ENCODE peak calls at places on chromosome 1, in six cellular contexts. P is heart right ventricle, J is colonic mucosa, U is cardiac fibroblast, Z is A549, I is lower lobe of right lung. A is an unnamed sample.

GRCh38 chr1:2865000-2865399 is 63.5 kb upstream of the TTC34 start:
- DNase-seq in P (no peak), J (no peak), U (no peak), Z (no peak), I (no peak), A (no peak)

GRCh38 chr1:25927541-25928265 is 21.5 kb upstream of the STMN1 start:
- DNase-seq in P (peak), J (no peak), U (no peak), Z (no peak), I (no peak), A (no peak)

GRCh38 chr1:87392241-87393192 is 63.8 kb downstream of the LMO4 start:
- DNase-seq in P (no peak), J (peak), U (peak), Z (peak), I (no peak), A (no peak)

GRCh38 chr1:35222322-35223108 is 29.6 kb upstream of the SFPQ start:
- DNase-seq in P (no peak), J (no peak), U (peak), Z (no peak), I (no peak), A (no peak)

GRCh38 chr1:160981584-160982411 is 27.2 kb upstream of the ITLN2 start:
- DNase-seq in P (no peak), J (no peak), U (no peak), Z (no peak), I (peak), A (no peak)

GRCh38 chr1:38029081-38029681 is 16.6 kb downstream of the UTP11 start:
- DNase-seq in P (peak), J (no peak), U (peak), Z (no peak), I (no peak), A (no peak)

GRCh38 chr1:176996455-176997090 is 167.9 kb downstream of the ASTN1 start:
- DNase-seq in P (no peak), J (no peak), U (no peak), Z (no peak), I (no peak), A (peak)

GRCh38 chr1:205324781-205325180 is 3.2 kb upstream of the NUAK2 start:
- DNase-seq in P (no peak), J (no peak), U (peak), Z (peak), I (no peak), A (no peak)

GRCh38 chr1:13479171-13479856 is 34.5 kb downstream of the LRRC38 start:
- DNase-seq in P (no peak), J (no peak), U (no peak), Z (no peak), I (no peak), A (peak)

GRCh38 chr1:2856076-2856390 is 54.5 kb upstream of the TTC34 start:
- DNase-seq in P (no peak), J (no peak), U (no peak), Z (no peak), I (peak), A (no peak)

GRCh38 chr1:160169553-160170399 is 18.4 kb downstream of the ATP1A4 start:
- DNase-seq in P (no peak), J (no peak), U (no peak), Z (no peak), I (no peak), A (no peak)

GRCh38 chr1:147636314-147636713 is 34.0 kb downstream of the ACP6 start:
- DNase-seq in P (no peak), J (no peak), U (no peak), Z (no peak), I (no peak), A (no peak)

DNA sequence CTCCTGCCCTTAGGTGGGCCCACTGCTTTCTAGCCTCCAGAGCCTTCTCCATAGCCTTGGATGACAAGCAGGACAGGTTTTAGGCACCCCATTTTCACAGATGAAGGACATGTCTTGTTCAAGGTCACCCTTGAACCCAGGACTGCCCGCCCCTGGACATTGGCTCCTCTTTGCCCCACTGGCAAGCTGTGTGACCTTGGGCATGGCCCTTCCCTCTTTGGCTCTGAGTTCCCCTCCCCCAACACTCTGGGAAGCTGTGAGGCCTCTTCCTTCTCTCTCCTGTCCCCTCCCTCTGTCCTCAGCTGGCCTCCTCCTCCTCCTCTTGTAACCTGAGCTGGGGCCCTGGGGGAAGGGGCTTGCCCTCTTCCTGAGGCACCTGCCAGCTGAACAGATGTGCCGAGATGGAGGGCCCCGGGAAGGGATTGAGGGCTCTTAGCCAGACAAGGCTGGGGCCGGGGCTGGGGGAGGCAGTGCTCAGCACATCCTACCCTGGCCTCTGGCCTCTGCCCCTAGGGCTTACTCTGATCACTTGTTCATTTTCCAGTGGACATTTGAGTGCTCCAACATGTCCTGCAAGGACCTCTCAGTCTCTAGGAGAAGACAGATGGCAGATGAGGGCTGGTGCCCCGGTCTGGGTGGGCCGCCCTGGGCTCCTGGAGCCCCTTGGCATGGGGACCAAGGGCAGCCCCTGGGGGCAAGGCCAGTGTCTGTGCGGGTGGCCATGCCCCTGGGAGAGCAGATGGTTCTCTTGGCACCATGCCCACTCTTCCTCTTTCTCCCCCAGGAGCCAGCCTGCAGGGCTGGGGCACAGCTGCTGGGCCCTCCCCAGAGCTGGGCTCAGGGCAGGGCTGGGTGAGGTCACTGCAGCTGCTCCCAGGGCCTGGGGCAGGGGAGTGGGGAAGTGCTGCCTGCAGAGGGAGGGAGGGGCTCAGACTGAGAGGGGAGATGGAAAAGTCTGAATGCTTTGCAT is 10.7 kb downstream of the FOXO6 start:
- DNase-seq in P (peak), J (peak), U (no peak), Z (no peak), I (no peak), A (no peak)
- H3K4me3 ChIP-seq in P (no peak), J (no peak), U (no peak), Z (no peak), I (no peak), A (no peak)

GRCh38 chr1:236747311-236747956 is 47.7 kb upstream of the MTR start:
- DNase-seq in P (no peak), J (no peak), U (no peak), Z (no peak), I (no peak), A (no peak)
- H3K4me3 ChIP-seq in P (no peak), J (no peak), U (no peak), Z (no peak), I (no peak), A (no peak)

GRCh38 chr1:186960866-186961265 is 132.1 kb downstream of the PLA2G4A start:
- DNase-seq in P (no peak), J (no peak), U (peak), Z (no peak), I (no peak), A (no peak)
- H3K4me3 ChIP-seq in P (no peak), J (no peak), U (no peak), Z (no peak), I (no peak), A (no peak)

DNA sequence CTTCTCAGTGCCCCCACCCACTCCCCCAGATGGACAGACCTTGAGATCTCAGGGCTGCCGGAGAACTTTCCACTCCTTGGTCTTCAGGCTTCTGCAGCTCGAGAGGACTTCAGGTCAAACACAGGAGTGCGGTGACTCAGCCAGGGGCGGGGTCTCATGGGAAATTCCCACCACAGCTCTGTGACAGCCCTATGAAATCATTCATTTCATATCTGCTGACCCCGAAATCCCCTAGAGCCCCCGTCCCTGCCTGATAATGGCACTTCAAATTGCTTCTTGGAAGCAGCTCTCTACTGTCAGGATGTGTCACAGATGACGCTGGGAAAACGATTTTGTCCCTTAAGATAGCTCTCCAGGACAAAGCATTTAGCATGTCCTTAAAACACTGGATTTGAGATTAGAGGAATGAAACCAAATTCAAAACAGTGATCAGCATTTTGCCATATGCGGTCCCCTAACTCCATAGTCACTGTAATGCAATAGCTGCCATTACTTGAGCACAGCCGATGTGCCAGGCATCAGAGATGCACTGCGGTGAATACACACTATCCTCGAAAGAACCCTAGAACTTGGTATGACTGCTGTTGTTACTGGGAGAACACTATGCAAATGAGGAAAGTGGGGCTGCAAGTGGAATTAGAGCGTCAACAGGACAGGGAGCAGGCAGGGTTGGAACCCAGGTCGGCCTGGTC is at the start of gene TNFRSF9:
- DNase-seq in P (no peak), J (no peak), U (peak), Z (peak), I (peak), A (no peak)
- H3K4me3 ChIP-seq in P (no peak), J (no peak), U (no peak), Z (no peak), I (no peak), A (no peak)

GRCh38 chr1:64340361-64340760 is 129.6 kb upstream of the CACHD1 start:
- DNase-seq in P (no peak), J (no peak), U (no peak), Z (no peak), I (no peak), A (no peak)

GRCh38 chr1:64343105-64343960 is 126.6 kb upstream of the CACHD1 start:
- DNase-seq in P (no peak), J (no peak), U (peak), Z (peak), I (no peak), A (no peak)

GRCh38 chr1:64335634-64336033 is 132.2 kb downstream of the UBE2U start:
- DNase-seq in P (no peak), J (no peak), U (no peak), Z (no peak), I (no peak), A (no peak)

GRCh38 chr1:64337476-64337875 is 132.5 kb upstream of the CACHD1 start:
- DNase-seq in P (no peak), J (no peak), U (no peak), Z (no peak), I (no peak), A (no peak)
- H3K4me3 ChIP-seq in P (no peak), J (no peak), U (no peak), Z (no peak), I (no peak), A (no peak)

A was measured in Jurkat, Clone E6-1.